ENCODE peak calls at places on chromosomes 13 and 19, in four cellular contexts. J, C, F and P are unnamed samples.

GRCh38 chr19:40225440-40226305 is 816 bp downstream of the CCNP start:
- DNase-seq in C (peak; percentile 37), F (no peak), J (no peak), P (no peak)

GRCh38 chr19:50921391-50922315 is 10.5 kb upstream of the KLK4 start:
- DNase-seq in C (no peak), J (no peak), F (peak; percentile 20), P (no peak)

GRCh38 chr13:27960362-27961226 is 8.5 kb downstream of the CDX2 start:
- DNase-seq in F (no peak), C (no peak), J (peak; percentile 85), P (no peak)

GRCh38 chr19:49954092-49954825 is 6.7 kb downstream of the SIGLEC11 start:
- DNase-seq in F (no peak), C (peak; percentile 14), J (no peak), P (no peak)

GRCh38 chr19:49641688-49642487 is at the start of gene SCAF1:
- DNase-seq in J (peak; percentile 100), F (peak; percentile 99), C (peak; percentile 99), P (peak; percentile 99)

GRCh38 chr19:57620673-57621348 is 6.8 kb downstream of the ZNF134 start:
- DNase-seq in J (no peak), C (peak; percentile 15), F (no peak), P (no peak)

GRCh38 chr13:25292301-25292700 is 5.0 kb upstream of the MTMR6 start:
- DNase-seq in J (peak; percentile 36), F (no peak), C (peak; percentile 47), P (no peak)

GRCh38 chr19:35911173-35911572 is 3.1 kb upstream of the TYROBP start:
- DNase-seq in F (no peak), C (no peak), J (peak; percentile 53), P (no peak)

GRCh38 chr19:39941615-39942507 is 7.4 kb upstream of the FCGBP start:
- DNase-seq in F (peak; percentile 6), C (peak; percentile 38), J (no peak), P (peak; percentile 19)

GRCh38 chr13:55432814-55433213 is 1707.9 kb upstream of the PRR20A start:
- DNase-seq in J (no peak), C (no peak), F (no peak), P (no peak)

GRCh38 chr19:11098327-11098726 is 9.1 kb downstream of the LDLR start:
- DNase-seq in J (no peak), C (no peak), F (no peak), P (no peak)

GRCh38 chr19:42352893-42353259 is 27.4 kb downstream of the MEGF8 start:
- DNase-seq in F (no peak), C (no peak), J (no peak), P (no peak)

GRCh38 chr19:42693760-42694350 is 46.4 kb downstream of the PSG3 start:
- DNase-seq in C (peak; percentile 46), J (no peak), F (no peak), P (peak; percentile 62)

GRCh38 chr13:59398127-59398526 is 765.6 kb downstream of the DIAPH3 start:
- DNase-seq in C (no peak), F (no peak), J (no peak), P (no peak)

GRCh38 chr19:29596885-29597525 is 9.1 kb upstream of the POP4 start:
- DNase-seq in F (peak; percentile 20), C (peak; percentile 40), J (no peak), P (peak; percentile 10)

GRCh38 chr19:49911381-49912145 is 14.9 kb upstream of the IL4I1 start:
- DNase-seq in J (no peak), F (no peak), C (peak; percentile 52), P (no peak)

GRCh38 chr19:35363001-35363590 is 4.8 kb downstream of the FFAR3 start:
- DNase-seq in J (peak; percentile 4), C (no peak), F (no peak), P (no peak)

GRCh38 chr13:51266642-51267041 is 44.4 kb downstream of the FAM124A start:
- DNase-seq in C (no peak), F (no peak), J (no peak), P (no peak)

GRCh38 chr13:24744247-24744646 is 19.7 kb upstream of the RNF17 start:
- DNase-seq in F (no peak), J (no peak), C (no peak), P (no peak)

GRCh38 chr19:9857920-9858746 is 23.0 kb downstream of the PIN1 start:
- DNase-seq in C (no peak), J (no peak), F (no peak), P (no peak)

GRCh38 chr19:52653161-52653560 is 15.0 kb upstream of the ZNF83 start:
- DNase-seq in J (no peak), C (no peak), F (no peak), P (peak; percentile 80)

GRCh38 chr13:112174476-112175110 is 107.6 kb downstream of the SOX1 start:
- DNase-seq in C (no peak), J (no peak), F (no peak), P (no peak)

GRCh38 chr19:57708641-57709354 is at the start of gene ZNF154:
- DNase-seq in C (peak; percentile 67), F (peak; percentile 77), J (peak; percentile 91), P (peak; percentile 18)

GRCh38 chr19:5237190-5237780 is 103.3 kb downstream of the PTPRS start:
- DNase-seq in C (no peak), F (no peak), J (no peak), P (no peak)

GRCh38 chr13:37118002-37118401 is 12.5 kb upstream of the CSNK1A1L start:
- DNase-seq in C (no peak), J (no peak), F (no peak), P (no peak)

DNA sequence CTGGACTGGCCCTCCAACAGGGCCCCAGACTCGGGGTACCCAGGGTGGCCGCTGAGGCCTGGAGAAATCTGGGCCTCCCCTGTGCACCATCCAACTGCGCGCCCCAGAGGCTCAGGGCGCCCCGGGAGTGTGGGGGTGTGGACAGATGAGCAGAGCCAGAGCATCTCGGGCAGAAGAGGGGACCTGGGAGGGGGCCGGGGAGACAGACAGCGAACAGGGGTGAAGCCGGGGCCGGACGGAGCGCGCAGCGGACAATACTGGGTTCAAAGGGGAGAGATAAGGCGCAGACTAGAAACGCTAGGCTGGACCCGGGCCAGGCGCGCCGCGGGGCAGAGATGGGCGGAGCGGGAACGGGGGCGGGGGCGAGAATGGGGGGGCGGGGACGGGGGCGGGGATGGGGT is 460 bp upstream of the CERS4 start:
- DNase-seq in J (no peak), F (peak; percentile 47), C (no peak), P (no peak)
- H3K23ac ChIP-seq in J (no peak overlapping the region), F (peak overlapping the region; percentile 95), C (no peak overlapping the region), P (no peak overlapping the region)

DNA sequence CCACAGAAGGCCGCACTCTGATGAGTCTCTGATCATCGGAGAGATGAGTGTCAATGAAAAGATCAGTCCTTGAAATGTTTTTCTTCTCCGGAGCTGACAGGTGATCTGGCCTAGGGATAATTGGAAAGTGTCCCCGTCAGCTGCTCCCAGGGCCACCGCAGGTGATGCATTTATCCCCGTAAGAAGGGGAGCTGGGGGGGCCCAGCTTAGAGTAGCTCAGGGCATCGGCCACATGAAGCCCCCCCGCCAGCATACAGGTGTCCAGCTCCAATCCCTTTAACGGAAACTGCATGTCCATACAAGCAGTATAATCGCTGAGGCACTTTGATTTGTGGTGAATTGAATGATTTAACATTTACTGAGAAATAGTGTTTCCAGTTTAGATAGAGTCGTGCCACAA is 27.7 kb downstream of the ATP4B start:
- DNase-seq in J (no peak), C (no peak), F (no peak), P (no peak)
- H3K23ac ChIP-seq in J (no peak overlapping the region), C (no peak overlapping the region), F (no peak overlapping the region), P (no peak overlapping the region)

DNA sequence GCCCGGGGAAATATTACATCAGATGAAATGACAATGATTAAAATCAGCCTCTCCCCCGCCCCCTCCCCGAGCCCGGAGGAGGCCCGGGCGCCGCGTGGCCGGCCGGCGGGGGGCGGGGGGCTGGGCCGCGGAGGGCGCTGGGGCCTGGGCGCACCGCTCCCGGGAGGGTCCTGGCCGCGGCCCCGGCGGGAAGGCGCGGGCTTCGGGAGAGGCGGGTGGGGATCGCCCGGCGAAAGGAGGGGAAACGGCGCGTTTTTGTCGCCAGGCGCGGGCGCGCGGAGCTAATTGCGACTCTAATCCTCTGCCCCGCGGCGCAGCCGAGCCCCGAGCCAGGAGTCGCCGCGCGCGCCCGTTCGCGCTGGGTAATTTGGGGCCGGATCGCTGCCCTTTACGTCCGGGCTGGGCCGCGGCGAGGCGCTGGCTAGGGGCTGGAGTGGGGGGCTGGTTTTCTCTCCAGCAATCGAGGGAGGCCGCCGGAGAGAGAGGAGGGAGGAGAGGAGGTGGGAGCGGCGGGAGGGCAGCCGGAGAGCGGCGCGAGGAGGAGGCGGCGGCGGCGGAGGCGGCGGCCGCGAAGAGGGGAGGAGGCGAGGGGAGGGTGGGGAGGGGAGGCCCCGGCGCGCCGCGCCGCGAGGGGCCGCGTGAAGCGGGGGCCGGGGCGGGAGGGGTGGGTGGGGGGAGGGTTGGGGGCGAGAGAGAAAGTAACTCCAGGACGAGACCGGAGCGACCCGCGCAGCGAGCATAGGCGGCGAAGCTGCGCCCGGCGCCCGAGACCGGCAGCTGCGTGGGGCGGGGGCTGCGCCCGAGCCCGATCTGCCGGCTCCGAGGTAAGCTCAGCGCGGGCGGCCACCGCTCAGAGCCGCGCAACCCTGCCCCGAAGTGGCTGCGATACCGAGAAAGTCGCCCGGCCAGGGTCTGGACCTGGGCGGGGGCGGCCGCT is at the start of gene KCTD15:
- DNase-seq in C (peak; percentile 31), J (peak; percentile 47), F (peak; percentile 61), P (peak; percentile 53)
- H3K23ac ChIP-seq in C (peak within 1 kb of the TSS; percentile 19), J (no peak within 1 kb of the TSS), F (peak within 1 kb of the TSS; percentile 93), P (no peak within 1 kb of the TSS)

GRCh38 chr19:1262687-1263123 is 6.4 kb upstream of the CIRBP start:
- DNase-seq in C (no peak), J (no peak), F (no peak), P (no peak)
- H3K23ac ChIP-seq in C (peak overlapping the region; percentile 65), J (no peak overlapping the region), F (peak overlapping the region; percentile 91), P (no peak overlapping the region)

GRCh38 chr19:46407891-46408426 is 5.4 kb downstream of the CCDC8 start:
- DNase-seq in F (no peak), C (no peak), J (no peak), P (no peak)
- H3K23ac ChIP-seq in F (no peak overlapping the region), C (peak overlapping the region; percentile 48), J (no peak overlapping the region), P (no peak overlapping the region)

DNA sequence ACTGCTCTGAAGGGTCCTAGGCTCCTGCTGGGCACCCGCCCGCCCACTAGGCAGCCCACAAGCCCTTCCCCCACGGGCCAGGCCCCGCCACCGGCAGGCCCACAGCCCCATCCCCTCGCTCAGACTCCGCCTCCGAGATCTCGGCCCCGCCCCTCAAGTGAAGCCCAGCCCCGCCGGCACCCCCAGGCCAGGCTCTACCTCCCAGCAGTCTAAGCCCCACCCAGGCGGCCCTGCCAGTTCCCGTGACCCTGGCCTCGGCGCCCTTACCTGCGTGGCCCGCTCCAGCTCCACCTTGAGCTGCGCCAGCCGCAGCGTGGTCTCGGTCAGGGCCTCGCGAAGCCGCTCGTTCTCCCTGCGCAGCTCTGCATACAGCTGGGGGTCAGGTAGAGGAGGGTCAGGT is 16.3 kb downstream of the EPS8L1 start:
- DNase-seq in F (no peak), J (peak; percentile 91), C (no peak), P (no peak)
- H3K23ac ChIP-seq in F (peak overlapping the region; percentile 73), J (no peak overlapping the region), C (no peak overlapping the region), P (no peak overlapping the region)

GRCh38 chr13:76719955-76720354 is 166.2 kb downstream of the KCTD12 start:
- DNase-seq in J (no peak), F (no peak), C (no peak), P (no peak)
- H3K23ac ChIP-seq in J (no peak overlapping the region), F (no peak overlapping the region), C (no peak overlapping the region), P (no peak overlapping the region)